ENCODE peak calls at places on chromosomes 6 and 20, in five cellular contexts. G, H, E, N and T are unnamed samples.

GRCh38 chr6:99736302-99736701 is 129.7 kb downstream of the PRDM13 start:
- DNase-seq in G (no peak), N (no peak), H (no peak), E (no peak), T (peak; percentile 3)

GRCh38 chr20:14561733-14562132 is 224.3 kb upstream of the FLRT3 start:
- DNase-seq in E (no peak), G (peak; percentile 78), H (no peak), N (no peak), T (no peak)

GRCh38 chr20:51800769-51801219 is 1.5 kb downstream of the SALL4 start:
- DNase-seq in G (no peak), N (no peak), H (no peak), E (no peak), T (peak; percentile 42)

GRCh38 chr6:130575971-130576370 is 210.2 kb downstream of the TMEM200A start:
- DNase-seq in N (peak; percentile 15), E (no peak), H (no peak), G (no peak), T (no peak)

GRCh38 chr6:64520050-64520449 is 884.4 kb downstream of the PHF3 start:
- DNase-seq in N (no peak), E (no peak), G (peak; percentile 95), H (no peak), T (peak; percentile 30)

GRCh38 chr6:142531727-142532126 is 229.9 kb downstream of the ADGRG6 start:
- DNase-seq in H (no peak), G (no peak), E (no peak), N (no peak), T (no peak)

GRCh38 chr6:13300649-13301590 is 27.4 kb downstream of the TBC1D7 start:
- DNase-seq in E (no peak), H (peak; percentile 29), N (peak; percentile 34), G (no peak), T (no peak)

GRCh38 chr20:7585126-7585679 is 355.1 kb downstream of the HAO1 start:
- DNase-seq in H (no peak), G (no peak), N (peak; percentile 77), E (no peak), T (no peak)

GRCh38 chr20:58102744-58103516 is 125.5 kb downstream of the ANKRD60 start:
- DNase-seq in H (no peak), G (no peak), E (no peak), N (no peak), T (no peak)

GRCh38 chr6:12595161-12595792 is 121.3 kb upstream of the PHACTR1 start:
- DNase-seq in N (no peak), G (peak; percentile 52), H (no peak), E (no peak), T (no peak)

GRCh38 chr6:108463789-108464188 is 96.9 kb upstream of the FOXO3 start:
- DNase-seq in H (no peak), N (no peak), G (no peak), E (no peak), T (no peak)

GRCh38 chr6:82385546-82385945 is 21.9 kb downstream of the TPBG start:
- DNase-seq in E (no peak), N (no peak), H (no peak), G (no peak), T (no peak)

GRCh38 chr6:139540276-139540675 is 165.8 kb upstream of the CITED2 start:
- DNase-seq in E (no peak), N (no peak), G (peak; percentile 77), H (no peak), T (no peak)

GRCh38 chr6:163554663-163555062 is 140.1 kb downstream of the QKI start:
- DNase-seq in E (peak; percentile 47), G (peak; percentile 34), H (peak; percentile 76), N (peak; percentile 66), T (peak; percentile 12)

GRCh38 chr20:63819224-63819917 is 11.7 kb downstream of the ZBTB46 start:
- DNase-seq in N (peak; percentile 72), H (no peak), G (peak; percentile 45), E (peak; percentile 56), T (peak; percentile 52)

GRCh38 chr6:129251669-129252376 is 368.9 kb downstream of the LAMA2 start:
- DNase-seq in E (peak; percentile 32), N (peak; percentile 63), H (peak; percentile 69), G (peak; percentile 75), T (peak; percentile 8)

GRCh38 chr6:111210074-111210729 is 122.9 kb downstream of the SLC16A10 start:
- DNase-seq in N (peak; percentile 60), G (peak; percentile 57), H (peak; percentile 49), E (peak; percentile 21), T (peak; percentile 54)

GRCh38 chr6:21808045-21808470 is 214.5 kb downstream of the SOX4 start:
- DNase-seq in G (peak; percentile 78), N (no peak), E (no peak), H (peak; percentile 39), T (no peak)

GRCh38 chr6:22613695-22614094 is 44.3 kb downstream of the HDGFL1 start:
- DNase-seq in E (no peak), N (no peak), H (no peak), G (peak; percentile 98), T (no peak)

GRCh38 chr6:119323478-119323877 is 26.1 kb downstream of the MAN1A1 start:
- DNase-seq in E (no peak), N (no peak), G (no peak), H (no peak), T (no peak)

GRCh38 chr6:43196337-43196736 is 14.3 kb downstream of the CUL9 start:
- DNase-seq in E (no peak), N (peak; percentile 29), G (no peak), H (no peak), T (no peak)

GRCh38 chr6:167676666-167677421 is 149.9 kb upstream of the AFDN start:
- DNase-seq in G (no peak), N (peak; percentile 44), H (no peak), E (no peak), T (no peak)

GRCh38 chr6:166691199-166691598 is 64.1 kb upstream of the RPS6KA2 start:
- DNase-seq in H (no peak), E (no peak), N (no peak), G (peak; percentile 54), T (no peak)

GRCh38 chr20:32793059-32793458 is 26.7 kb upstream of the MAPRE1 start:
- DNase-seq in G (no peak), H (no peak), E (no peak), N (no peak), T (no peak)

GRCh38 chr20:32789896-32790750 is 27.9 kb downstream of the DNMT3B start:
- DNase-seq in H (peak; percentile 78), E (peak; percentile 76), N (peak; percentile 68), G (peak; percentile 69), T (peak; percentile 92)

GRCh38 chr20:32790751-32791057 is 28.5 kb downstream of the DNMT3B start:
- DNase-seq in N (no peak), G (no peak), H (no peak), E (no peak), T (no peak)

GRCh38 chr20:32796383-32797159 is 23.2 kb upstream of the MAPRE1 start:
- DNase-seq in N (no peak), E (no peak), G (no peak), H (no peak), T (no peak)

GRCh38 chr20:32792316-32792715 is 27.4 kb upstream of the MAPRE1 start:
- DNase-seq in H (no peak), E (peak; percentile 35), G (peak; percentile 23), N (peak; percentile 75), T (no peak)
- TF ChIP-seq RAD21 in H (no peak), E (no peak), G (no peak), N (no peak), T (no peak)

GRCh38 chr20:4401601-4402000 is 320.1 kb upstream of the PRND start:
- DNase-seq in H (no peak), N (no peak), E (no peak), G (peak; percentile 68), T (no peak)

GRCh38 chr20:4412216-4412615 is 309.5 kb upstream of the PRND start:
- DNase-seq in N (no peak), E (no peak), H (no peak), G (no peak), T (no peak)

GRCh38 chr20:4406627-4407026 is 315.1 kb upstream of the PRND start:
- DNase-seq in E (no peak), G (peak; percentile 88), N (no peak), H (no peak), T (no peak)
- TF ChIP-seq CEBPB in E (no peak), G (no peak), N (no peak), H (no peak), T (no peak)

GRCh38 chr6:24273471-24273870 is 84.4 kb downstream of the DCDC2 start:
- DNase-seq in G (peak; percentile 17), N (no peak), E (no peak), H (no peak), T (no peak)
- TF ChIP-seq MAFK in G (no peak), N (no peak), E (no peak), H (no peak), T (no peak)

DNA sequence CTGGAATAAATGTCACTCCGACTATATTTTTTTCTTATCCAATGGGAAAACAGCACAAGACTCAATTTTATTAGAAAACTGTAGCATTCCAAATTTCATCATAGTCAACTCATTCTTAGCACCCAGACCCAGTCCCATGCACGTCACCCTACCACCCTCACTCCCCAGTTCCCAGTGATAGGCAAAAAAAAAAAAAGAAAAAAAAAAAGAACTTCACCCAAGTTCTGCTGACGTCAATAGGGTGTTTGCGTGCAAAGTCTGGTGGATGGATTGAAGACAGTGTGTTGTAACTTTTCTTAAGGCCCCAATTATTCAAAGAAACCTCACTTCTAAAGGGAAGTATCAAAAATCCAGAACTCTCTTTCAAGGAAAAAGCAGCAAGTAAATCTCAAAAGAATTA is 213.9 kb upstream of the PRDM1 start:
- DNase-seq in N (no peak), E (no peak), H (no peak), G (peak; percentile 19), T (no peak)
- TF ChIP-seq RAD21 in N (no peak), E (no peak), H (no peak), G (no peak), T (no peak)

DNA sequence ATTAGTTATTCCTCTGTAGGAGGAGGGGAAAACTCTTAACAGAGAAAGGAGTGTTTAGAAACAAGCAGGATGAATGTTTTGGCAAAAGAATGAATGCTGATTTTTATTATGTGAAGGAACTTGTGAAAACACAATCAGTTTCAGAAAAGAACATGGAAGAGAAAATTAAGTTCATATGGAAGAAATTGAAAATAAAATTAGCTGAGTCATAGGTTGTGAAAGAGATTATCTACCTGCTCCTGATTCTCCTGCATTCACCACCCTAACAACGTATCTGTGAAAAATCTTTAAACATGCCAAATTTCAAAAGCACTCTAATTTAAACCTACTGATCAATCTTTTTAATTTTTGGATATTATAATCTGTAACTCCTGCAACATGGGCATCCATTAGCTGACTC is 227.3 kb upstream of the RSPO3 start:
- DNase-seq in E (no peak), G (no peak), H (no peak), N (no peak), T (no peak)
- TF ChIP-seq CEBPB in E (no peak), G (no peak), H (no peak), N (no peak), T (no peak)

DNA sequence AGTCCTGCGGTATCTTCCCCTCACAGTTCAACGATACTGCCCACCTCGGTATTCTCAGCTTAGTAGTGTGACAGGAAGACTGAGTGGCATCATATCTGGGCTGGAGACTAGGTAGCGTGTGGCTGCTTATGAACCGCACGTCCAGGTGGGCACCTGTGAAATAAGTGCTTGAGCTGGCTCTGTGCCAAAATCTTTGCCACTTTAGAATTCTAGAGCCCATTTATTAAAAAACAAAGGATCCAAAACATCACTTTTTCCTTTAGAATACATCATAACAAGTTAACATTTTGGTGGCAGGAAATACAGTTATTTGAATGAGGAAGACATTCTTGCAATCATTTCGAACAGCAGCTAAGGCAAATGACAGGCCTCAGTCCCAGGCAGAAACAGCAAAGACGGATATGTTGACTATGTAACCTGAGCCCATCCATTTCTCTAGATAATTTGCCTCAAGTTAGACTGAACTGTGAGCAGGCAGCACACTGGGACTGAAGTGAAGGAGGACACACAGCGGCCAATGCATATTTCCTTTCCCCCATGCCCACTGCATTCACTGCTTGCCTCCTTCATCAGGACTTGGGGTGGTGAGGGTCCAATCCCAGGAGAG is 136.6 kb downstream of the GMDS start:
- DNase-seq in H (no peak), E (no peak), G (no peak), N (peak; percentile 20), T (no peak)
- TF ChIP-seq MAFK in H (no peak), E (no peak), G (no peak), N (no peak), T (no peak)